ENCODE peak calls at places on chromosome 20, in seven cellular contexts. N is K562, P is HCT116, K is H1, I is HepG2, Y is GM12878, M is Panc1. Z is an unnamed sample.

GRCh38 chr20:56200456-56200855 is 48.1 kb upstream of the MC3R start:
- DNase-seq in K (no peak), N (peak; percentile 37), M (no peak), I (peak; percentile 10), Y (no peak), P (peak; percentile 26), Z (no peak)

GRCh38 chr20:61185841-61186601 is 66.0 kb upstream of the CDH4 start:
- DNase-seq in K (no peak), P (no peak), N (no peak), M (no peak), Y (no peak), I (no peak), Z (no peak)

GRCh38 chr20:24102749-24103148 is 114.2 kb upstream of the GGTLC1 start:
- DNase-seq in P (no peak), Y (no peak), M (no peak), K (no peak), I (no peak), N (no peak), Z (no peak)

GRCh38 chr20:19406371-19406770 is 193.9 kb downstream of the SLC24A3 start:
- DNase-seq in N (no peak), I (no peak), P (no peak), Y (no peak), M (no peak), K (no peak), Z (no peak)

GRCh38 chr20:21693322-21693721 is 12.1 kb upstream of the PAX1 start:
- DNase-seq in N (peak; percentile 53), M (no peak), I (peak; percentile 24), Y (no peak), K (peak; percentile 79), P (no peak), Z (no peak)

GRCh38 chr20:61925555-61926252 is 140.0 kb downstream of the TAF4 start:
- DNase-seq in N (peak; percentile 43), Y (no peak), K (no peak), M (no peak), I (no peak), P (peak; percentile 24), Z (no peak)

GRCh38 chr20:20711413-20711812 is 1.0 kb downstream of the RALGAPA2 start:
- DNase-seq in P (no peak), M (no peak), Y (no peak), N (no peak), I (no peak), K (no peak), Z (no peak)

GRCh38 chr20:25275813-25276532 is 28.1 kb downstream of the PYGB start:
- DNase-seq in N (no peak), I (no peak), M (no peak), P (no peak), Y (no peak), K (peak; percentile 42), Z (no peak)

GRCh38 chr20:3749689-3750639 is 17.5 kb downstream of the HSPA12B start:
- DNase-seq in M (no peak), P (no peak), N (peak; percentile 69), Y (no peak), K (peak; percentile 94), I (peak; percentile 56), Z (peak; percentile 98)

GRCh38 chr20:3995749-3996305 is 19.5 kb downstream of the RNF24 start:
- DNase-seq in Y (no peak), M (no peak), P (no peak), K (no peak), I (no peak), N (no peak), Z (no peak)

GRCh38 chr20:20552076-20552475 is 160.4 kb downstream of the RALGAPA2 start:
- DNase-seq in K (no peak), Y (no peak), I (no peak), M (no peak), N (no peak), P (no peak), Z (no peak)

GRCh38 chr20:34713194-34713943 is 9.2 kb downstream of the TP53INP2 start:
- DNase-seq in M (peak; percentile 91), P (peak; percentile 67), K (no peak), Y (peak; percentile 57), I (peak; percentile 91), N (peak; percentile 75), Z (peak; percentile 71)

GRCh38 chr20:23363257-23363649 is 1.3 kb downstream of the GZF1 start:
- DNase-seq in Y (no peak), I (no peak), N (no peak), M (no peak), P (no peak), K (no peak), Z (no peak)

GRCh38 chr20:44916586-44916985 is 6.7 kb downstream of the PABPC1L start:
- DNase-seq in K (no peak), P (no peak), I (no peak), Y (no peak), M (no peak), N (no peak), Z (no peak)

GRCh38 chr20:44918342-44918741 is 8.5 kb downstream of the PABPC1L start:
- DNase-seq in K (no peak), M (no peak), P (no peak), I (no peak), N (no peak), Y (no peak), Z (no peak)

GRCh38 chr20:44921447-44921846 is 11.6 kb downstream of the PABPC1L start:
- DNase-seq in P (no peak), M (no peak), I (no peak), Y (no peak), N (no peak), K (no peak), Z (no peak)

GRCh38 chr20:44917399-44917798 is 7.5 kb downstream of the PABPC1L start:
- DNase-seq in I (no peak), K (no peak), N (no peak), P (no peak), M (no peak), Y (no peak), Z (no peak)

DNA sequence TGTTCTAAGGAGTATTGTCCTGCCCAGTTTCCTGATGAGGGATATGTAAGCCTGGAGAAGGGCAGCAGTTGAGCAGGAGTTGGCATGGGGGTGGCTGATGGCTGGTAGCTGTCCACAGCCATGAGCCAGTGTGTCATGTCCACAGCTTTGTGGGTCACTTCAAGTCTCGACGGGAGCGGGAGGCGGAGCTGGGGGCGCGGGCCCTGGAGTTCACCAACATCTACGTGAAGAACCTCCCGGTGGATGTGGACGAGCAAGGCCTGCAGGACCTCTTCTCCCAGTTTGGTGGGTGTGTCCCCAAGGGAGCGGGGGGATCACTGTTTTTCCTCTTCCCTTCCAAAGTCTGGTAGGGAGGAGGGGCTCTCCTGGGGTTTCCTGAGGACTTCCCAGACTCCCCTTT is 8.9 kb downstream of the PABPC1L start:
- DNase-seq in K (no peak), P (no peak), M (no peak), I (no peak), N (no peak), Y (no peak), Z (no peak)
- TF ChIP-seq SIN3A in K (no peak), P (no peak), M (no peak), I (no peak), N (no peak), Y (no peak), Z (no peak)

GRCh38 chr20:50314936-50315335 is 124.3 kb downstream of the CEBPB start:
- DNase-seq in M (no peak), P (no peak), Y (no peak), N (no peak), I (no peak), K (no peak), Z (no peak)

GRCh38 chr20:50317644-50318043 is 127.0 kb downstream of the CEBPB start:
- DNase-seq in Y (no peak), I (no peak), K (no peak), P (no peak), N (peak; percentile 34), M (no peak), Z (no peak)

GRCh38 chr20:50318709-50319108 is 128.1 kb downstream of the CEBPB start:
- DNase-seq in N (peak; percentile 41), P (no peak), I (no peak), M (no peak), Y (no peak), K (no peak), Z (peak; percentile 7)

GRCh38 chr20:50315811-50316551 is 125.4 kb downstream of the CEBPB start:
- DNase-seq in I (no peak), K (no peak), Y (no peak), M (no peak), N (no peak), P (no peak), Z (no peak)

DNA sequence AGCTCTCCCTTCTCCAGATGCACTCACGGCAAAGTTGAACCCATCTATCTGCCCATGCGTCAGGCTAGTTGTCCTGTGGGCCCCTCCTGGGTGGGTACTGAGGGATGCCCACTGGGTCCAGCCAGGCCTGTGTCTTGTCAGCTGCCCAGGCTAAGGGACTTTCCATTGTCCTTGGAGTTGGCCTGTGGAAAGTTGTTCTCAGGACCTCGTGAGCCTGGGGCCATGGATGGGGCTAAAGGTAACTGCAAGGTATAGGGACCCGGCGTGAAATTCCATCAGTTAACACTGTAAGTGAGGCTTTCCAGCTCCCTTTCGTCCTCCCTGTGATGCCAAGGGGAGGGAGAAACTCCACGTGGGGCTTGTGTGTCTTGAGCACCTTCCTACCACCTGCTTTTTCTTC is 126.5 kb downstream of the CEBPB start:
- DNase-seq in K (no peak), M (no peak), I (no peak), Y (no peak), N (no peak), P (no peak), Z (no peak)
- H3K27me3 ChIP-seq in K (no peaks in the 10 kb centered on the region), M (no peaks in the 10 kb centered on the region), I (no peaks in the 10 kb centered on the region), Y (peaks cover 3% of the 10 kb centered on the region), N (peaks cover 4% of the 10 kb centered on the region), P (no peaks in the 10 kb centered on the region), Z (no peaks in the 10 kb centered on the region)

DNA sequence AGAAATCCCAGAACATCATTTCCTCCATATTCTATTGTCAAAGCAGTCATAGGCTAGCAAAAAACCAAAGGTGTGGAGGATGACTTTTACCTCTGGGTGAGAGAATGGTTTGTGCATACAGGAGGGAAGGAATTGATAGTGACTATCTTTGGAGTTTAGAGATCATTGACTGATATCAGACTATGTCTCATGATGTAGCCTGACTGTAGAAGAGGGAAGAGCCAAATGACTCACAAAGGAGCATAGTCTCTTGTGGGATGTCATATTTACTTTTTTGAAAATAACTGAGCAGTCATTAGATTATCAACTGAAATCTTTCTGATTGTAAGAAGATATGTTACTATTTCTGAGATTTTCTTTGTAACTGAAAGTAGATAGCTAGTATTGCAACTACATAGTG is 158.5 kb downstream of the FLRT3 start:
- DNase-seq in M (no peak), N (no peak), I (no peak), Y (no peak), K (no peak), P (no peak), Z (no peak)
- TF ChIP-seq SIN3A in M (no peak), N (no peak), I (no peak), Y (no peak), K (no peak), P (no peak), Z (no peak)

GRCh38 chr20:46895906-46896242 is 1.2 kb downstream of the EYA2 start:
- DNase-seq in K (no peak), P (no peak), Y (no peak), M (no peak), I (no peak), N (no peak), Z (no peak)

GRCh38 chr20:46899619-46900018 is 5.0 kb downstream of the EYA2 start:
- DNase-seq in Y (no peak), N (no peak), I (no peak), K (no peak), M (no peak), P (no peak), Z (no peak)

GRCh38 chr20:46898433-46898832 is 3.8 kb downstream of the EYA2 start:
- DNase-seq in M (no peak), P (no peak), Y (no peak), N (no peak), I (no peak), K (no peak), Z (no peak)

GRCh38 chr20:46894971-46895905 is 595 bp downstream of the EYA2 start:
- DNase-seq in N (no peak), I (no peak), Y (no peak), M (no peak), P (no peak), K (peak; percentile 63), Z (no peak)

GRCh38 chr20:46897471-46897870 is 2.8 kb downstream of the EYA2 start:
- DNase-seq in P (no peak), Y (no peak), K (no peak), M (no peak), I (no peak), N (no peak), Z (no peak)
- H3K27me3 ChIP-seq in P (peaks cover 18% of the 10 kb centered on the region), Y (peaks cover 9% of the 10 kb centered on the region), K (peaks cover 8% of the 10 kb centered on the region), M (peaks cover 27% of the 10 kb centered on the region), I (peaks cover 24% of the 10 kb centered on the region), N (peaks cover 60% of the 10 kb centered on the region), Z (peaks cover 35% of the 10 kb centered on the region)

Z was measured in SK-N-SH.